ENCODE peak calls at places on chromosome 13, in ten cellular contexts. One of them, this sample, is unnamed.

GRCh38 chr13:51549050-51549449 is 35.2 kb upstream of the WDFY2 start:
- DNase-seq in stimulated activated CD4-positive, alpha-beta T cell treated with anti-CD3 and anti-CD28 coated beads, Interleukin-2, amount 100 ng/mL, for 48 hours: no peak
- DNase-seq in HFFc6: no peak
- DNase-seq in activated naive CD4-positive, alpha-beta T cell treated with anti-CD3 and anti-CD28 coated beads for 36 hours: no peak
- DNase-seq in activated CD4-positive, alpha-beta T cell treated with anti-CD3 and anti-CD28 coated beads, Interleukin-2, amount 50 U/mL, for 24 hours: no peak
- DNase-seq in NCI-H1105 treated with DMSO at 0.1 percent for 48 hours: no peak
- DNase-seq in activated CD8-positive, alpha-beta T cell treated with anti-CD3 and anti-CD28 coated beads for 36 hours: peak; percentile 22
- DNase-seq in NCI-H510A treated with DMSO at 0.1 percent for 48 hours: no peak
- DNase-seq in astrocyte of the spinal cord: peak; percentile 22
- DNase-seq in effector memory CD8-positive, alpha-beta T cell: no peak
- DNase-seq in this sample: no peak

GRCh38 chr13:94112731-94113130 is 366.8 kb downstream of the DCT start:
- DNase-seq in stimulated activated CD4-positive, alpha-beta T cell treated with anti-CD3 and anti-CD28 coated beads, Interleukin-2, amount 100 ng/mL, for 48 hours: no peak
- DNase-seq in HFFc6: no peak
- DNase-seq in activated naive CD4-positive, alpha-beta T cell treated with anti-CD3 and anti-CD28 coated beads for 36 hours: no peak
- DNase-seq in activated CD4-positive, alpha-beta T cell treated with anti-CD3 and anti-CD28 coated beads, Interleukin-2, amount 50 U/mL, for 24 hours: no peak
- DNase-seq in NCI-H1105 treated with DMSO at 0.1 percent for 48 hours: no peak
- DNase-seq in activated CD8-positive, alpha-beta T cell treated with anti-CD3 and anti-CD28 coated beads for 36 hours: no peak
- DNase-seq in NCI-H510A treated with DMSO at 0.1 percent for 48 hours: no peak
- DNase-seq in astrocyte of the spinal cord: no peak
- DNase-seq in effector memory CD8-positive, alpha-beta T cell: no peak
- DNase-seq in this sample: no peak

GRCh38 chr13:92137519-92137918 is 739.1 kb downstream of the GPC5 start:
- DNase-seq in stimulated activated CD4-positive, alpha-beta T cell treated with anti-CD3 and anti-CD28 coated beads, Interleukin-2, amount 100 ng/mL, for 48 hours: no peak
- DNase-seq in HFFc6: no peak
- DNase-seq in activated naive CD4-positive, alpha-beta T cell treated with anti-CD3 and anti-CD28 coated beads for 36 hours: no peak
- DNase-seq in activated CD4-positive, alpha-beta T cell treated with anti-CD3 and anti-CD28 coated beads, Interleukin-2, amount 50 U/mL, for 24 hours: no peak
- DNase-seq in NCI-H1105 treated with DMSO at 0.1 percent for 48 hours: no peak
- DNase-seq in activated CD8-positive, alpha-beta T cell treated with anti-CD3 and anti-CD28 coated beads for 36 hours: no peak
- DNase-seq in NCI-H510A treated with DMSO at 0.1 percent for 48 hours: no peak
- DNase-seq in astrocyte of the spinal cord: no peak
- DNase-seq in effector memory CD8-positive, alpha-beta T cell: no peak
- DNase-seq in this sample: no peak

GRCh38 chr13:41565221-41565620 is 107.9 kb downstream of the RGCC start:
- DNase-seq in stimulated activated CD4-positive, alpha-beta T cell treated with anti-CD3 and anti-CD28 coated beads, Interleukin-2, amount 100 ng/mL, for 48 hours: no peak
- DNase-seq in HFFc6: peak; percentile 24
- DNase-seq in activated naive CD4-positive, alpha-beta T cell treated with anti-CD3 and anti-CD28 coated beads for 36 hours: no peak
- DNase-seq in activated CD4-positive, alpha-beta T cell treated with anti-CD3 and anti-CD28 coated beads, Interleukin-2, amount 50 U/mL, for 24 hours: no peak
- DNase-seq in NCI-H1105 treated with DMSO at 0.1 percent for 48 hours: no peak
- DNase-seq in activated CD8-positive, alpha-beta T cell treated with anti-CD3 and anti-CD28 coated beads for 36 hours: no peak
- DNase-seq in NCI-H510A treated with DMSO at 0.1 percent for 48 hours: no peak
- DNase-seq in astrocyte of the spinal cord: peak; percentile 91
- DNase-seq in effector memory CD8-positive, alpha-beta T cell: no peak
- DNase-seq in this sample: no peak

GRCh38 chr13:30908416-30908980 is 2.4 kb downstream of the MEDAG start:
- DNase-seq in stimulated activated CD4-positive, alpha-beta T cell treated with anti-CD3 and anti-CD28 coated beads, Interleukin-2, amount 100 ng/mL, for 48 hours: no peak
- DNase-seq in HFFc6: no peak
- DNase-seq in activated naive CD4-positive, alpha-beta T cell treated with anti-CD3 and anti-CD28 coated beads for 36 hours: no peak
- DNase-seq in activated CD4-positive, alpha-beta T cell treated with anti-CD3 and anti-CD28 coated beads, Interleukin-2, amount 50 U/mL, for 24 hours: no peak
- DNase-seq in NCI-H1105 treated with DMSO at 0.1 percent for 48 hours: no peak
- DNase-seq in activated CD8-positive, alpha-beta T cell treated with anti-CD3 and anti-CD28 coated beads for 36 hours: no peak
- DNase-seq in NCI-H510A treated with DMSO at 0.1 percent for 48 hours: no peak
- DNase-seq in astrocyte of the spinal cord: no peak
- DNase-seq in effector memory CD8-positive, alpha-beta T cell: no peak
- DNase-seq in this sample: no peak

GRCh38 chr13:91136806-91137205 is 210.7 kb upstream of the MIR17HG start:
- DNase-seq in stimulated activated CD4-positive, alpha-beta T cell treated with anti-CD3 and anti-CD28 coated beads, Interleukin-2, amount 100 ng/mL, for 48 hours: no peak
- DNase-seq in HFFc6: no peak
- DNase-seq in activated naive CD4-positive, alpha-beta T cell treated with anti-CD3 and anti-CD28 coated beads for 36 hours: no peak
- DNase-seq in activated CD4-positive, alpha-beta T cell treated with anti-CD3 and anti-CD28 coated beads, Interleukin-2, amount 50 U/mL, for 24 hours: no peak
- DNase-seq in NCI-H1105 treated with DMSO at 0.1 percent for 48 hours: no peak
- DNase-seq in activated CD8-positive, alpha-beta T cell treated with anti-CD3 and anti-CD28 coated beads for 36 hours: no peak
- DNase-seq in NCI-H510A treated with DMSO at 0.1 percent for 48 hours: no peak
- DNase-seq in astrocyte of the spinal cord: no peak
- DNase-seq in effector memory CD8-positive, alpha-beta T cell: no peak
- DNase-seq in this sample: no peak

GRCh38 chr13:80341771-80342271 is 895 bp upstream of the SPRY2 start:
- DNase-seq in stimulated activated CD4-positive, alpha-beta T cell treated with anti-CD3 and anti-CD28 coated beads, Interleukin-2, amount 100 ng/mL, for 48 hours: no peak
- DNase-seq in HFFc6: no peak
- DNase-seq in activated naive CD4-positive, alpha-beta T cell treated with anti-CD3 and anti-CD28 coated beads for 36 hours: no peak
- DNase-seq in activated CD4-positive, alpha-beta T cell treated with anti-CD3 and anti-CD28 coated beads, Interleukin-2, amount 50 U/mL, for 24 hours: no peak
- DNase-seq in NCI-H1105 treated with DMSO at 0.1 percent for 48 hours: peak; percentile 50
- DNase-seq in activated CD8-positive, alpha-beta T cell treated with anti-CD3 and anti-CD28 coated beads for 36 hours: peak; percentile 18
- DNase-seq in NCI-H510A treated with DMSO at 0.1 percent for 48 hours: peak; percentile 10
- DNase-seq in astrocyte of the spinal cord: peak; percentile 64
- DNase-seq in effector memory CD8-positive, alpha-beta T cell: no peak
- DNase-seq in this sample: peak; percentile 21

GRCh38 chr13:26561636-26562537 is 4.4 kb downstream of the WASF3 start:
- DNase-seq in stimulated activated CD4-positive, alpha-beta T cell treated with anti-CD3 and anti-CD28 coated beads, Interleukin-2, amount 100 ng/mL, for 48 hours: no peak
- DNase-seq in HFFc6: peak; percentile 81
- DNase-seq in activated naive CD4-positive, alpha-beta T cell treated with anti-CD3 and anti-CD28 coated beads for 36 hours: no peak
- DNase-seq in activated CD4-positive, alpha-beta T cell treated with anti-CD3 and anti-CD28 coated beads, Interleukin-2, amount 50 U/mL, for 24 hours: no peak
- DNase-seq in NCI-H1105 treated with DMSO at 0.1 percent for 48 hours: no peak
- DNase-seq in activated CD8-positive, alpha-beta T cell treated with anti-CD3 and anti-CD28 coated beads for 36 hours: no peak
- DNase-seq in NCI-H510A treated with DMSO at 0.1 percent for 48 hours: no peak
- DNase-seq in astrocyte of the spinal cord: peak; percentile 60
- DNase-seq in effector memory CD8-positive, alpha-beta T cell: no peak
- DNase-seq in this sample: no peak

GRCh38 chr13:33735276-33735675 is 82.7 kb upstream of the RFC3 start:
- DNase-seq in stimulated activated CD4-positive, alpha-beta T cell treated with anti-CD3 and anti-CD28 coated beads, Interleukin-2, amount 100 ng/mL, for 48 hours: no peak
- DNase-seq in HFFc6: no peak
- DNase-seq in activated naive CD4-positive, alpha-beta T cell treated with anti-CD3 and anti-CD28 coated beads for 36 hours: no peak
- DNase-seq in activated CD4-positive, alpha-beta T cell treated with anti-CD3 and anti-CD28 coated beads, Interleukin-2, amount 50 U/mL, for 24 hours: no peak
- DNase-seq in NCI-H1105 treated with DMSO at 0.1 percent for 48 hours: no peak
- DNase-seq in activated CD8-positive, alpha-beta T cell treated with anti-CD3 and anti-CD28 coated beads for 36 hours: no peak
- DNase-seq in NCI-H510A treated with DMSO at 0.1 percent for 48 hours: no peak
- DNase-seq in astrocyte of the spinal cord: no peak
- DNase-seq in effector memory CD8-positive, alpha-beta T cell: no peak
- DNase-seq in this sample: no peak

GRCh38 chr13:26979334-26979733 is 192.3 kb downstream of the USP12 start:
- DNase-seq in stimulated activated CD4-positive, alpha-beta T cell treated with anti-CD3 and anti-CD28 coated beads, Interleukin-2, amount 100 ng/mL, for 48 hours: no peak
- DNase-seq in HFFc6: no peak
- DNase-seq in activated naive CD4-positive, alpha-beta T cell treated with anti-CD3 and anti-CD28 coated beads for 36 hours: no peak
- DNase-seq in activated CD4-positive, alpha-beta T cell treated with anti-CD3 and anti-CD28 coated beads, Interleukin-2, amount 50 U/mL, for 24 hours: no peak
- DNase-seq in NCI-H1105 treated with DMSO at 0.1 percent for 48 hours: no peak
- DNase-seq in activated CD8-positive, alpha-beta T cell treated with anti-CD3 and anti-CD28 coated beads for 36 hours: no peak
- DNase-seq in NCI-H510A treated with DMSO at 0.1 percent for 48 hours: no peak
- DNase-seq in astrocyte of the spinal cord: no peak
- DNase-seq in effector memory CD8-positive, alpha-beta T cell: no peak
- DNase-seq in this sample: no peak

GRCh38 chr13:53343345-53343744 is 314.7 kb downstream of the OLFM4 start:
- DNase-seq in stimulated activated CD4-positive, alpha-beta T cell treated with anti-CD3 and anti-CD28 coated beads, Interleukin-2, amount 100 ng/mL, for 48 hours: no peak
- DNase-seq in HFFc6: no peak
- DNase-seq in activated naive CD4-positive, alpha-beta T cell treated with anti-CD3 and anti-CD28 coated beads for 36 hours: no peak
- DNase-seq in activated CD4-positive, alpha-beta T cell treated with anti-CD3 and anti-CD28 coated beads, Interleukin-2, amount 50 U/mL, for 24 hours: no peak
- DNase-seq in NCI-H1105 treated with DMSO at 0.1 percent for 48 hours: no peak
- DNase-seq in activated CD8-positive, alpha-beta T cell treated with anti-CD3 and anti-CD28 coated beads for 36 hours: no peak
- DNase-seq in NCI-H510A treated with DMSO at 0.1 percent for 48 hours: no peak
- DNase-seq in astrocyte of the spinal cord: no peak
- DNase-seq in effector memory CD8-positive, alpha-beta T cell: no peak
- DNase-seq in this sample: no peak

GRCh38 chr13:60326273-60326672 is 70.7 kb upstream of the TDRD3 start:
- DNase-seq in stimulated activated CD4-positive, alpha-beta T cell treated with anti-CD3 and anti-CD28 coated beads, Interleukin-2, amount 100 ng/mL, for 48 hours: no peak
- DNase-seq in HFFc6: no peak
- DNase-seq in activated naive CD4-positive, alpha-beta T cell treated with anti-CD3 and anti-CD28 coated beads for 36 hours: no peak
- DNase-seq in activated CD4-positive, alpha-beta T cell treated with anti-CD3 and anti-CD28 coated beads, Interleukin-2, amount 50 U/mL, for 24 hours: no peak
- DNase-seq in NCI-H1105 treated with DMSO at 0.1 percent for 48 hours: no peak
- DNase-seq in activated CD8-positive, alpha-beta T cell treated with anti-CD3 and anti-CD28 coated beads for 36 hours: no peak
- DNase-seq in NCI-H510A treated with DMSO at 0.1 percent for 48 hours: no peak
- DNase-seq in astrocyte of the spinal cord: no peak
- DNase-seq in effector memory CD8-positive, alpha-beta T cell: no peak
- DNase-seq in this sample: no peak

GRCh38 chr13:81551036-81551435 is 1210.1 kb upstream of the SPRY2 start:
- DNase-seq in stimulated activated CD4-positive, alpha-beta T cell treated with anti-CD3 and anti-CD28 coated beads, Interleukin-2, amount 100 ng/mL, for 48 hours: no peak
- DNase-seq in HFFc6: no peak
- DNase-seq in activated naive CD4-positive, alpha-beta T cell treated with anti-CD3 and anti-CD28 coated beads for 36 hours: no peak
- DNase-seq in activated CD4-positive, alpha-beta T cell treated with anti-CD3 and anti-CD28 coated beads, Interleukin-2, amount 50 U/mL, for 24 hours: no peak
- DNase-seq in NCI-H1105 treated with DMSO at 0.1 percent for 48 hours: no peak
- DNase-seq in activated CD8-positive, alpha-beta T cell treated with anti-CD3 and anti-CD28 coated beads for 36 hours: no peak
- DNase-seq in NCI-H510A treated with DMSO at 0.1 percent for 48 hours: no peak
- DNase-seq in astrocyte of the spinal cord: no peak
- DNase-seq in effector memory CD8-positive, alpha-beta T cell: no peak
- DNase-seq in this sample: no peak

GRCh38 chr13:75365724-75366173 is 116.2 kb downstream of the TBC1D4 start:
- DNase-seq in stimulated activated CD4-positive, alpha-beta T cell treated with anti-CD3 and anti-CD28 coated beads, Interleukin-2, amount 100 ng/mL, for 48 hours: no peak
- DNase-seq in HFFc6: peak; percentile 91
- DNase-seq in activated naive CD4-positive, alpha-beta T cell treated with anti-CD3 and anti-CD28 coated beads for 36 hours: peak; percentile 40
- DNase-seq in activated CD4-positive, alpha-beta T cell treated with anti-CD3 and anti-CD28 coated beads, Interleukin-2, amount 50 U/mL, for 24 hours: no peak
- DNase-seq in NCI-H1105 treated with DMSO at 0.1 percent for 48 hours: no peak
- DNase-seq in activated CD8-positive, alpha-beta T cell treated with anti-CD3 and anti-CD28 coated beads for 36 hours: peak; percentile 51
- DNase-seq in NCI-H510A treated with DMSO at 0.1 percent for 48 hours: no peak
- DNase-seq in astrocyte of the spinal cord: peak; percentile 84
- DNase-seq in effector memory CD8-positive, alpha-beta T cell: no peak
- DNase-seq in this sample: no peak

GRCh38 chr13:44399045-44399444 is 25.4 kb downstream of the SERP2 start:
- DNase-seq in stimulated activated CD4-positive, alpha-beta T cell treated with anti-CD3 and anti-CD28 coated beads, Interleukin-2, amount 100 ng/mL, for 48 hours: no peak
- DNase-seq in HFFc6: no peak
- DNase-seq in activated naive CD4-positive, alpha-beta T cell treated with anti-CD3 and anti-CD28 coated beads for 36 hours: no peak
- DNase-seq in activated CD4-positive, alpha-beta T cell treated with anti-CD3 and anti-CD28 coated beads, Interleukin-2, amount 50 U/mL, for 24 hours: no peak
- DNase-seq in NCI-H1105 treated with DMSO at 0.1 percent for 48 hours: peak; percentile 87
- DNase-seq in activated CD8-positive, alpha-beta T cell treated with anti-CD3 and anti-CD28 coated beads for 36 hours: no peak
- DNase-seq in NCI-H510A treated with DMSO at 0.1 percent for 48 hours: peak; percentile 31
- DNase-seq in astrocyte of the spinal cord: no peak
- DNase-seq in effector memory CD8-positive, alpha-beta T cell: no peak
- DNase-seq in this sample: no peak

GRCh38 chr13:65921933-65922332 is 1308.2 kb downstream of the PCDH9 start:
- DNase-seq in stimulated activated CD4-positive, alpha-beta T cell treated with anti-CD3 and anti-CD28 coated beads, Interleukin-2, amount 100 ng/mL, for 48 hours: no peak
- DNase-seq in HFFc6: no peak
- DNase-seq in activated naive CD4-positive, alpha-beta T cell treated with anti-CD3 and anti-CD28 coated beads for 36 hours: no peak
- DNase-seq in activated CD4-positive, alpha-beta T cell treated with anti-CD3 and anti-CD28 coated beads, Interleukin-2, amount 50 U/mL, for 24 hours: no peak
- DNase-seq in NCI-H1105 treated with DMSO at 0.1 percent for 48 hours: no peak
- DNase-seq in activated CD8-positive, alpha-beta T cell treated with anti-CD3 and anti-CD28 coated beads for 36 hours: no peak
- DNase-seq in NCI-H510A treated with DMSO at 0.1 percent for 48 hours: no peak
- DNase-seq in astrocyte of the spinal cord: peak; percentile 59
- DNase-seq in effector memory CD8-positive, alpha-beta T cell: no peak
- DNase-seq in this sample: no peak

GRCh38 chr13:27043013-27043412 is 128.6 kb downstream of the USP12 start:
- DNase-seq in stimulated activated CD4-positive, alpha-beta T cell treated with anti-CD3 and anti-CD28 coated beads, Interleukin-2, amount 100 ng/mL, for 48 hours: no peak
- DNase-seq in HFFc6: peak; percentile 97
- DNase-seq in activated naive CD4-positive, alpha-beta T cell treated with anti-CD3 and anti-CD28 coated beads for 36 hours: peak; percentile 10
- DNase-seq in activated CD4-positive, alpha-beta T cell treated with anti-CD3 and anti-CD28 coated beads, Interleukin-2, amount 50 U/mL, for 24 hours: no peak
- DNase-seq in NCI-H1105 treated with DMSO at 0.1 percent for 48 hours: no peak
- DNase-seq in activated CD8-positive, alpha-beta T cell treated with anti-CD3 and anti-CD28 coated beads for 36 hours: no peak
- DNase-seq in NCI-H510A treated with DMSO at 0.1 percent for 48 hours: no peak
- DNase-seq in astrocyte of the spinal cord: peak; percentile 96
- DNase-seq in effector memory CD8-positive, alpha-beta T cell: no peak
- DNase-seq in this sample: no peak

GRCh38 chr13:25657062-25657588 is 285.4 kb downstream of the ATP8A2 start:
- DNase-seq in stimulated activated CD4-positive, alpha-beta T cell treated with anti-CD3 and anti-CD28 coated beads, Interleukin-2, amount 100 ng/mL, for 48 hours: no peak
- DNase-seq in HFFc6: no peak
- DNase-seq in activated naive CD4-positive, alpha-beta T cell treated with anti-CD3 and anti-CD28 coated beads for 36 hours: no peak
- DNase-seq in activated CD4-positive, alpha-beta T cell treated with anti-CD3 and anti-CD28 coated beads, Interleukin-2, amount 50 U/mL, for 24 hours: no peak
- DNase-seq in NCI-H1105 treated with DMSO at 0.1 percent for 48 hours: no peak
- DNase-seq in activated CD8-positive, alpha-beta T cell treated with anti-CD3 and anti-CD28 coated beads for 36 hours: no peak
- DNase-seq in NCI-H510A treated with DMSO at 0.1 percent for 48 hours: no peak
- DNase-seq in astrocyte of the spinal cord: no peak
- DNase-seq in effector memory CD8-positive, alpha-beta T cell: no peak
- DNase-seq in this sample: no peak

GRCh38 chr13:49443689-49444516 is at the start of the genes CAB39L and SETDB2:
- DNase-seq in stimulated activated CD4-positive, alpha-beta T cell treated with anti-CD3 and anti-CD28 coated beads, Interleukin-2, amount 100 ng/mL, for 48 hours: peak; percentile 94
- DNase-seq in HFFc6: peak; percentile 99
- DNase-seq in activated naive CD4-positive, alpha-beta T cell treated with anti-CD3 and anti-CD28 coated beads for 36 hours: peak; percentile 99
- DNase-seq in activated CD4-positive, alpha-beta T cell treated with anti-CD3 and anti-CD28 coated beads, Interleukin-2, amount 50 U/mL, for 24 hours: peak; percentile 94
- DNase-seq in NCI-H1105 treated with DMSO at 0.1 percent for 48 hours: peak; percentile 96
- DNase-seq in activated CD8-positive, alpha-beta T cell treated with anti-CD3 and anti-CD28 coated beads for 36 hours: peak; percentile 100
- DNase-seq in NCI-H510A treated with DMSO at 0.1 percent for 48 hours: peak; percentile 93
- DNase-seq in astrocyte of the spinal cord: peak; percentile 99
- DNase-seq in effector memory CD8-positive, alpha-beta T cell: peak; percentile 98
- DNase-seq in this sample: peak; percentile 99

GRCh38 chr13:88345171-88345847 is 674.1 kb downstream of the SLITRK5 start:
- DNase-seq in stimulated activated CD4-positive, alpha-beta T cell treated with anti-CD3 and anti-CD28 coated beads, Interleukin-2, amount 100 ng/mL, for 48 hours: no peak
- DNase-seq in HFFc6: no peak
- DNase-seq in activated naive CD4-positive, alpha-beta T cell treated with anti-CD3 and anti-CD28 coated beads for 36 hours: no peak
- DNase-seq in activated CD4-positive, alpha-beta T cell treated with anti-CD3 and anti-CD28 coated beads, Interleukin-2, amount 50 U/mL, for 24 hours: no peak
- DNase-seq in NCI-H1105 treated with DMSO at 0.1 percent for 48 hours: no peak
- DNase-seq in activated CD8-positive, alpha-beta T cell treated with anti-CD3 and anti-CD28 coated beads for 36 hours: no peak
- DNase-seq in NCI-H510A treated with DMSO at 0.1 percent for 48 hours: no peak
- DNase-seq in astrocyte of the spinal cord: no peak
- DNase-seq in effector memory CD8-positive, alpha-beta T cell: no peak
- DNase-seq in this sample: no peak